ENCODE peak calls at places on chromosome 16, in seven cellular contexts. G is heart left ventricle, E is breast epithelium, Q is ovary, C is GM12878, H is body of pancreas, J is uterus. D is an unnamed sample. For H3K27me3, the result is how much of the 10 kb centered on the place peaks cover.

GRCh38 chr16:29990883-29991570 is 4.4 kb downstream of the HIRIP3 start:
- DNase-seq in G (no peak), E (no peak), Q (no peak), C (no peak), H (no peak), J (no peak), D (peak)

GRCh38 chr16:28477311-28477920 is 5.3 kb upstream of the NPIPB7 start:
- DNase-seq in G (no peak), E (no peak), Q (no peak), C (no peak), H (no peak), J (no peak), D (no peak)

GRCh38 chr16:19860146-19861030 is 24.3 kb downstream of the GPRC5B start:
- DNase-seq in G (no peak), E (no peak), Q (no peak), C (no peak), H (no peak), J (no peak), D (no peak)

GRCh38 chr16:47136101-47136820 is 7.5 kb downstream of the NETO2 start:
- DNase-seq in G (no peak), E (no peak), Q (no peak), C (no peak), H (no peak), J (no peak), D (no peak)

GRCh38 chr16:56279132-56279531 is 87.8 kb downstream of the GNAO1 start:
- DNase-seq in G (no peak), E (no peak), Q (no peak), C (no peak), H (no peak), J (no peak), D (no peak)

GRCh38 chr16:35492225-35492624 is 2032.8 kb downstream of the TP53TG3F start:
- DNase-seq in G (no peak), E (no peak), Q (no peak), C (no peak), H (no peak), J (no peak), D (no peak)

GRCh38 chr16:51228097-51228659 is 77.1 kb upstream of the SALL1 start:
- DNase-seq in G (no peak), E (no peak), Q (no peak), C (no peak), H (no peak), J (no peak), D (no peak)

GRCh38 chr16:66382171-66382965 is 15.9 kb downstream of the CDH5 start:
- DNase-seq in G (peak), E (no peak), Q (no peak), C (no peak), H (no peak), J (peak), D (no peak)

GRCh38 chr16:81127051-81127450 is 30.9 kb upstream of the GCSH start:
- DNase-seq in G (no peak), E (no peak), Q (no peak), C (no peak), H (no peak), J (no peak), D (no peak)

GRCh38 chr16:58152246-58152868 is 23.2 kb upstream of the CFAP20 start:
- DNase-seq in G (no peak), E (no peak), Q (no peak), C (no peak), H (no peak), J (no peak), D (no peak)
- H3K27me3 ChIP-seq in G (under half), E (under half), Q (under half), C (under half), H (under half), J (under half), D (under half)

DNA sequence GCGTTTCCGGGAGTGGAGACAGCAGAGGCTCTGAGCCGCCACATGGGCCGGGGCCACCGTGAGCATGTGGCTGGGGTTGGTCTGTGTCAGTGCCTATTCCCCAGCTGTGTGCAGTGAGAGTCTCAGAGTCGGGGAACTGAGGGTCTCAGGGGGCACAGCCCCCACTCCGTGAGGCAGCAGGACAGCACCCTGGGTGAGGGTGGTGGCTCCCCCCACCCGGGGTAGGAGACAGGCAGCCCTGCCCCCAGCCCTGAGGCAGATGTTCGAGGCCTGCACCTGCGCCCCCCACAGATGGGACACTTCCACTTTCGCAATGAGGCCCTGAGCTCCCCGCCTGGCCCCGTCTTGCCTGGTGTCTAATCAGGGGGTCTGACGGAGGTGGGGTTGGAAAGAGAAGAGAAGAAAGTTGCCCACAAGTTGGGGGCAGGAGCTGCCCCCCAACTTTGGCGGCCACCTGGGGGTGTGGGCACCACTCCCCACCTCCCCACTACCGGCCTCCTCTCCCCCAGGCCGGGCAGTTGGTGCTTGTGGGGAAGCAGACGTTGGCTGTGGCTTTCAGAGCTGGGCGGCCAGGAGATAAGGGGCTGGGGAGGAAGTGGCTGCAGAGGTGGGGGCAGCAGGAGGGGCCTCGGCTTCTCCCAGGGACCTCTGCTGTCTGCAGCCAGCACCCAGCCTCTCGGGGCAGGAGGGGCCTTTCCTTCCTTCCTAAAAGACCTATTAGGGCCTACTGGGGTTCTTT is 1.8 kb upstream of the CBFA2T3 start:
- DNase-seq in G (no peak), E (no peak), Q (no peak), C (peak), H (no peak), J (no peak), D (no peak)
- TF ChIP-seq POLR2A in G (no peak), E (no peak), Q (no peak), C (no peak), H (no peak), J (no peak), D (no peak)

GRCh38 chr16:72787519-72788268 is 260.2 kb downstream of the ZFHX3 start:
- DNase-seq in G (no peak), E (peak), Q (peak), C (peak), H (peak), J (peak), D (no peak)
- H3K27ac ChIP-seq in G (peak), E (peak), Q (peak), C (peak), H (no peak), J (peak), D (no peak)

GRCh38 chr16:26749072-26749471 is 317.7 kb upstream of the C16orf82 start:
- DNase-seq in G (no peak), E (no peak), Q (no peak), C (no peak), H (no peak), J (no peak), D (no peak)
- H3K27me3 ChIP-seq in G (under half), E (under half), Q (under half), C (under half), H (under half), J (under half), D (under half)

GRCh38 chr16:85651822-85652430 is 36.8 kb downstream of the GINS2 start:
- DNase-seq in G (no peak), E (no peak), Q (peak), C (no peak), H (peak), J (peak), D (no peak)
- TF ChIP-seq POLR2A in G (no peak), E (no peak), Q (no peak), C (no peak), H (no peak), J (no peak), D (no peak)

GRCh38 chr16:8852534-8852933 is 16.3 kb downstream of the CARHSP1 start:
- DNase-seq in G (no peak), E (no peak), Q (no peak), C (no peak), H (no peak), J (no peak), D (no peak)

GRCh38 chr16:8853611-8854010 is 15.2 kb downstream of the CARHSP1 start:
- DNase-seq in G (no peak), E (no peak), Q (no peak), C (no peak), H (no peak), J (no peak), D (no peak)

GRCh38 chr16:8850279-8850885 is 18.4 kb downstream of the CARHSP1 start:
- DNase-seq in G (peak), E (no peak), Q (no peak), C (no peak), H (no peak), J (peak), D (peak)

GRCh38 chr16:8853150-8853549 is 15.7 kb downstream of the CARHSP1 start:
- DNase-seq in G (no peak), E (no peak), Q (no peak), C (no peak), H (no peak), J (no peak), D (no peak)

DNA sequence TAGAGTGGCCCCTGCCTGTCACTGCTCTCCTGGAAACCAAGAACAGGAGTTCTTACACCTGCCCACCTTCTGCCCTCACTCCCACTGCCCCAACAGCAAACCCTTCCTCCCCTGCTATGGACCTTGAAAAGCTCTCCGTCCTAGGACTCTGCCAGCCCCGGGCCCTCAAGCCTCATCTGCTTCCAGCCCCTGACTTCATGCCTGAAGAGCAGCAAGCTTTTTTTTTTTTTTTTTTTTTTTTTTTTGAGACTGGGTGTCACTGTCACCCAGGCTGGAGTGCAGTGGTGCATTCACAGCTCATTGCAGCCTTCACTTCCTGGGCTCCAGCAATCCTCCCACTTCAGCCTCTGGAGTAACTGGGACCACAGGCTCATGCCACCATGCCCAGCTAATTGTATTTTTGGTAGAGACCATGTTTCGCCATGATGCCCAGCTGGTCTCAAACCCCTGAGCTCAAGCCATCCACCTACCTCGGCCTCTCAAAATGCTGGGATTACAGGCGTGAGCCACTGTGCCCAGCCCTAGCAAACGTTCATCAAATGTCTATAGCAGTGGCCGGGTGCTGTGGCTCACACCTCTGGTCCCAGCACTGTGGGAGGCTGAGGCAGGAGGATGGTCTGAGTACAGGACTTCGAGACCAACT is 16.9 kb downstream of the CARHSP1 start:
- DNase-seq in G (no peak), E (no peak), Q (no peak), C (no peak), H (no peak), J (no peak), D (no peak)
- H3K27ac ChIP-seq in G (peak), E (peak), Q (no peak), C (no peak), H (no peak), J (no peak), D (peak)

DNA sequence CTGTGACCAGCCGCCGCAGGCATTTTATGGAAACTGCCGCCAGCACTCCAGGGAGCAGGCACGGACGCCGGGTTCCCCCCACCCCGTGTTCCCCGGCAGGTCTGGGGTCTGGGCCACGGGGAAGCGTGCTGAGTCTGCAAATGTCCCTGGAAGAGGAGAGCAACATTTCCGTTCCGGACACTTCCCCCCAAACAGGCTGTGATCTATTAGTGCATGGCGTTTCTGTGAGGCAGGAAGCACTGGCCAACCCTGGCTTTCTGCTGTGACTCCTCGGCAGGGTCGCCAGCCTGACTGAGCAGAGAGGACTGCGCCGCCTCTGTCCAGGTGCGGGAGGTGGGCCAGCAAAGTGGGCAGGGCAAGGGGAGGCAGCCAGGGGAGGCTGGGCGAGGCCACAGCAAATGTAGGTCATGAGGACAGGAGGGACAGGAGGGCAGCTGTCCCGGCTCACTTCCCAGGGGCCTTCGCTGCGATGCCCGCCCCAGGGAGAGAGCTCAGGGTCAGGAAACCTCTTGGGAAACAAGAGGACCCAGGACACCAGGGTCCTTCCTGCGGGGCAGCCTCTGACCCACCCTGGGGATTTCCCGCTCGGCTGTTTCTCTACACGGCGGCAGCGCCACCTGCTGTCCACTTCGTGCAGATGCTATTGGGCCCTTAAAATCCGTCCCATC is 9.5 kb downstream of the FOXF1 start:
- DNase-seq in G (peak), E (no peak), Q (peak), C (no peak), H (peak), J (peak), D (no peak)
- H3K27me3 ChIP-seq in G (half or more), E (half or more), Q (under half), C (under half), H (under half), J (under half), D (under half)

GRCh38 chr16:11254913-11255736 is 879 bp downstream of the SOCS1 start:
- DNase-seq in G (no peak), E (peak), Q (peak), C (no peak), H (peak), J (peak), D (peak)

GRCh38 chr16:11256657-11257130 is 690 bp upstream of the SOCS1 start:
- DNase-seq in G (peak), E (no peak), Q (no peak), C (no peak), H (peak), J (no peak), D (peak)

GRCh38 chr16:11257131-11257938 is 1.3 kb upstream of the SOCS1 start:
- DNase-seq in G (peak), E (peak), Q (peak), C (no peak), H (peak), J (peak), D (peak)

GRCh38 chr16:11253995-11254912 is 1.8 kb downstream of the SOCS1 start:
- DNase-seq in G (no peak), E (no peak), Q (no peak), C (no peak), H (no peak), J (no peak), D (no peak)

DNA sequence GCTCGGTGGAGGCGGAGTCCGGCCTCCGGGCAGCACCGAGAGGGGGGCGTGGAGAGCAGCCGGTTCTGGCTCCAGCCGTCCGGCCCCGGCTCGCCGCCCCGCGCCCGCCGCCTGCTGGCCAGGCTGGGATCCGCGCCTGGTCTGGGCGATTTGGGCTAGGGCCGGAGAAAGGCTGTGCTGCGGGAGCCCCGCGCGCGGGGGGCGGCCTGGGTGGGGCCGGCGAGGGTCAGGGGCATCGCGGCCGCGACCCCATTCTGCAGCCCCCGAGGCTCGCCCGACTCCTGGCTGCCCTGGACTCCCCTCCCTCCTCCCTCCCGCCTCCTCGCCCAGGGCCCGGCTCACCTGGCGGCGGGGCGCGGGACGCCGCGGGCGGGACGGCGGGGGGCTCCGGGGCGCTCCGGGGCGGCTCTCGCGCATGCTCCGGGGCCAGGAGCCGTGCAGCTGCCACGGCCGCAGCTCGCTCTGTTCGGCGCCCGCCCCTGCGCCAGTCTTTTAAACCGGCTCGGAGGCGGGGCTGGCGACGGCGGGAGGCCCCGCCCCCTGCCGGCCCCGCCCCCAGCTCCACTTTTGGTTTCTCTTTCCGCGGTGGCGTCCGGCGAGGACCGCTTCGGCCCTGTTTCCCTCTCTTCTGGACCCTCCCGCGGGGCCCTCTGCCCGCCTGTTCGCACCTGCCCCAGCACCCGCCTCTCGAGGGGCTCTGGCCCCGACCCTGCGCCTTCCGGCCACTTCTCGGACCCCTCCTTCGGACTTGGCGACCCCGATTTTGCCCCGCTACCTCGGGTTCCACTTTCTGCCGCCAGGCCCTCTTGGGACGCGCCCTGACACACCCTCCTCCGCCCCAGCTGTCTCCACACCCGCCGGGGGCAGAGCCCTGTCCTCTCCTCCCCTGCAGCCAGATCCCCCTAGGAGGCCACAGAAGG is at the start of gene SOCS1:
- DNase-seq in G (peak), E (peak), Q (peak), C (no peak), H (peak), J (peak), D (peak)
- TF ChIP-seq POLR2A in G (peak), E (peak), Q (peak), C (peak), H (peak), J (peak), D (peak)

GRCh38 chr16:54577566-54578180 is 291.1 kb upstream of the IRX3 start:
- DNase-seq in G (no peak), E (no peak), Q (no peak), C (no peak), H (no peak), J (no peak), D (no peak)
- H3K27ac ChIP-seq in G (no peak), E (no peak), Q (no peak), C (no peak), H (no peak), J (no peak), D (no peak)

GRCh38 chr16:2815299-2815771 is 1.7 kb upstream of the PRSS21 start:
- DNase-seq in G (no peak), E (no peak), Q (no peak), C (no peak), H (no peak), J (no peak), D (no peak)

GRCh38 chr16:2817496-2818277 is 650 bp downstream of the PRSS21 start:
- DNase-seq in G (no peak), E (no peak), Q (no peak), C (no peak), H (no peak), J (no peak), D (no peak)

GRCh38 chr16:2813661-2814288 is 3.3 kb upstream of the PRSS21 start:
- DNase-seq in G (no peak), E (no peak), Q (no peak), C (no peak), H (no peak), J (no peak), D (no peak)

GRCh38 chr16:2816751-2817495 is at the start of gene PRSS21:
- DNase-seq in G (no peak), E (no peak), Q (no peak), C (no peak), H (no peak), J (no peak), D (no peak)

GRCh38 chr16:2814757-2815298 is 2.2 kb upstream of the PRSS21 start:
- DNase-seq in G (no peak), E (no peak), Q (no peak), C (no peak), H (no peak), J (no peak), D (no peak)
- H3K27me3 ChIP-seq in G (under half), E (under half), Q (under half), C (under half), H (under half), J (under half), D (under half)

D was measured in right lobe of liver.